ENCODE peak calls at places on chromosomes 5 and 9, in seven cellular contexts. One of them, this sample, is unnamed.

GRCh38 chr5:77718934-77719610 is 57.1 kb downstream of the TBCA start:
- DNase-seq in tibial artery: no peak
- DNase-seq in Panc1: no peak
- DNase-seq in lower lobe of right lung: no peak
- DNase-seq in HFF-Myc: no peak
- DNase-seq in CD8-positive, alpha-beta T cell: no peak
- DNase-seq in kidney: no peak
- DNase-seq in this sample: peak

GRCh38 chr5:43073597-43074546 is 33.8 kb upstream of the ANXA2R start:
- DNase-seq in kidney: no peak
- DNase-seq in Panc1: peak
- DNase-seq in tibial artery: no peak
- DNase-seq in lower lobe of right lung: no peak
- DNase-seq in HFF-Myc: no peak
- DNase-seq in CD8-positive, alpha-beta T cell: peak
- DNase-seq in this sample: no peak

GRCh38 chr5:133242221-133242835 is 190.5 kb downstream of the HSPA4 start:
- DNase-seq in tibial artery: no peak
- DNase-seq in Panc1: no peak
- DNase-seq in HFF-Myc: no peak
- DNase-seq in kidney: no peak
- DNase-seq in lower lobe of right lung: no peak
- DNase-seq in CD8-positive, alpha-beta T cell: no peak
- DNase-seq in this sample: peak

GRCh38 chr5:150142800-150143724 is 12.6 kb downstream of the PDGFRB start:
- DNase-seq in tibial artery: peak
- DNase-seq in CD8-positive, alpha-beta T cell: no peak
- DNase-seq in lower lobe of right lung: no peak
- DNase-seq in kidney: peak
- DNase-seq in Panc1: peak
- DNase-seq in HFF-Myc: no peak
- DNase-seq in this sample: no peak

GRCh38 chr5:41087461-41087860 is 16.3 kb upstream of the MROH2B start:
- DNase-seq in HFF-Myc: no peak
- DNase-seq in CD8-positive, alpha-beta T cell: no peak
- DNase-seq in kidney: no peak
- DNase-seq in tibial artery: no peak
- DNase-seq in lower lobe of right lung: no peak
- DNase-seq in Panc1: no peak
- DNase-seq in this sample: no peak

GRCh38 chr5:1190915-1191314 is 10.5 kb upstream of the SLC6A19 start:
- DNase-seq in tibial artery: no peak
- DNase-seq in lower lobe of right lung: peak
- DNase-seq in CD8-positive, alpha-beta T cell: no peak
- DNase-seq in HFF-Myc: no peak
- DNase-seq in Panc1: no peak
- DNase-seq in kidney: no peak
- DNase-seq in this sample: no peak

GRCh38 chr5:139637438-139638089 is 10.6 kb upstream of the CXXC5 start:
- DNase-seq in HFF-Myc: no peak
- DNase-seq in kidney: peak
- DNase-seq in tibial artery: peak
- DNase-seq in Panc1: no peak
- DNase-seq in lower lobe of right lung: peak
- DNase-seq in CD8-positive, alpha-beta T cell: peak
- DNase-seq in this sample: no peak

GRCh38 chr9:117485176-117485575 is 70.3 kb upstream of the ASTN2 start:
- DNase-seq in kidney: no peak
- DNase-seq in HFF-Myc: no peak
- DNase-seq in lower lobe of right lung: no peak
- DNase-seq in tibial artery: no peak
- DNase-seq in CD8-positive, alpha-beta T cell: no peak
- DNase-seq in Panc1: no peak
- DNase-seq in this sample: no peak

GRCh38 chr5:83714780-83715179 is 5.9 kb downstream of the HAPLN1 start:
- DNase-seq in CD8-positive, alpha-beta T cell: no peak
- DNase-seq in HFF-Myc: no peak
- DNase-seq in tibial artery: no peak
- DNase-seq in kidney: no peak
- DNase-seq in lower lobe of right lung: no peak
- DNase-seq in Panc1: no peak
- DNase-seq in this sample: no peak

GRCh38 chr5:36252722-36253340 is 11.1 kb upstream of the NADK2 start:
- DNase-seq in HFF-Myc: no peak
- DNase-seq in lower lobe of right lung: no peak
- DNase-seq in Panc1: no peak
- DNase-seq in kidney: no peak
- DNase-seq in tibial artery: no peak
- DNase-seq in CD8-positive, alpha-beta T cell: no peak
- DNase-seq in this sample: no peak

GRCh38 chr9:73441890-73442818 is 290.5 kb downstream of the ANXA1 start:
- DNase-seq in tibial artery: no peak
- DNase-seq in kidney: no peak
- DNase-seq in CD8-positive, alpha-beta T cell: no peak
- DNase-seq in HFF-Myc: no peak
- DNase-seq in Panc1: no peak
- DNase-seq in lower lobe of right lung: no peak
- DNase-seq in this sample: no peak

GRCh38 chr5:132473019-132473531 is 17.5 kb downstream of the IRF1 start:
- DNase-seq in HFF-Myc: no peak
- DNase-seq in Panc1: no peak
- DNase-seq in tibial artery: peak
- DNase-seq in kidney: peak
- DNase-seq in CD8-positive, alpha-beta T cell: peak
- DNase-seq in lower lobe of right lung: no peak
- DNase-seq in this sample: no peak

GRCh38 chr9:134215395-134215708 is 51.0 kb upstream of the RNU6ATAC start:
- DNase-seq in HFF-Myc: no peak
- DNase-seq in lower lobe of right lung: no peak
- DNase-seq in CD8-positive, alpha-beta T cell: no peak
- DNase-seq in kidney: no peak
- DNase-seq in tibial artery: no peak
- DNase-seq in Panc1: no peak
- DNase-seq in this sample: no peak

GRCh38 chr9:131138676-131139075 is 13.3 kb downstream of the NUP214 start:
- DNase-seq in lower lobe of right lung: no peak
- DNase-seq in Panc1: no peak
- DNase-seq in tibial artery: no peak
- DNase-seq in kidney: no peak
- DNase-seq in HFF-Myc: no peak
- DNase-seq in CD8-positive, alpha-beta T cell: no peak
- DNase-seq in this sample: no peak

GRCh38 chr9:130196643-130197042 is 24.4 kb downstream of the NCS1 start:
- DNase-seq in HFF-Myc: no peak
- DNase-seq in CD8-positive, alpha-beta T cell: no peak
- DNase-seq in tibial artery: no peak
- DNase-seq in kidney: no peak
- DNase-seq in Panc1: no peak
- DNase-seq in lower lobe of right lung: no peak
- DNase-seq in this sample: no peak

GRCh38 chr9:11868795-11869194 is 824.4 kb upstream of the TYRP1 start:
- DNase-seq in kidney: no peak
- DNase-seq in HFF-Myc: no peak
- DNase-seq in tibial artery: no peak
- DNase-seq in Panc1: no peak
- DNase-seq in lower lobe of right lung: no peak
- DNase-seq in CD8-positive, alpha-beta T cell: no peak
- DNase-seq in this sample: no peak

GRCh38 chr9:1429328-1429727 is 379.2 kb downstream of the DMRT2 start:
- DNase-seq in lower lobe of right lung: no peak
- DNase-seq in tibial artery: no peak
- DNase-seq in HFF-Myc: no peak
- DNase-seq in Panc1: no peak
- DNase-seq in CD8-positive, alpha-beta T cell: no peak
- DNase-seq in kidney: no peak
- DNase-seq in this sample: no peak

GRCh38 chr9:103089357-103089756 is 94.2 kb downstream of the CYLC2 start:
- DNase-seq in CD8-positive, alpha-beta T cell: no peak
- DNase-seq in kidney: no peak
- DNase-seq in Panc1: no peak
- DNase-seq in HFF-Myc: no peak
- DNase-seq in lower lobe of right lung: no peak
- DNase-seq in tibial artery: no peak
- DNase-seq in this sample: no peak

GRCh38 chr5:160287378-160288051 is 24.8 kb downstream of the CCNJL start:
- DNase-seq in HFF-Myc: no peak
- DNase-seq in CD8-positive, alpha-beta T cell: no peak
- DNase-seq in tibial artery: no peak
- DNase-seq in lower lobe of right lung: peak
- DNase-seq in Panc1: no peak
- DNase-seq in kidney: peak
- DNase-seq in this sample: no peak

GRCh38 chr5:131270809-131271208 is 7.0 kb downstream of the CDC42SE2 start:
- DNase-seq in HFF-Myc: no peak
- DNase-seq in CD8-positive, alpha-beta T cell: no peak
- DNase-seq in kidney: no peak
- DNase-seq in Panc1: no peak
- DNase-seq in lower lobe of right lung: no peak
- DNase-seq in tibial artery: no peak
- DNase-seq in this sample: no peak

GRCh38 chr9:69332067-69332685 is 7.2 kb downstream of the ENTREP1 start:
- DNase-seq in Panc1: no peak
- DNase-seq in kidney: no peak
- DNase-seq in tibial artery: no peak
- DNase-seq in lower lobe of right lung: no peak
- DNase-seq in CD8-positive, alpha-beta T cell: no peak
- DNase-seq in HFF-Myc: no peak
- DNase-seq in this sample: no peak

GRCh38 chr5:6961123-6961522 is 247.9 kb downstream of the TENT4A start:
- DNase-seq in HFF-Myc: no peak
- DNase-seq in CD8-positive, alpha-beta T cell: no peak
- DNase-seq in tibial artery: no peak
- DNase-seq in lower lobe of right lung: no peak
- DNase-seq in Panc1: no peak
- DNase-seq in kidney: no peak
- DNase-seq in this sample: no peak

DNA sequence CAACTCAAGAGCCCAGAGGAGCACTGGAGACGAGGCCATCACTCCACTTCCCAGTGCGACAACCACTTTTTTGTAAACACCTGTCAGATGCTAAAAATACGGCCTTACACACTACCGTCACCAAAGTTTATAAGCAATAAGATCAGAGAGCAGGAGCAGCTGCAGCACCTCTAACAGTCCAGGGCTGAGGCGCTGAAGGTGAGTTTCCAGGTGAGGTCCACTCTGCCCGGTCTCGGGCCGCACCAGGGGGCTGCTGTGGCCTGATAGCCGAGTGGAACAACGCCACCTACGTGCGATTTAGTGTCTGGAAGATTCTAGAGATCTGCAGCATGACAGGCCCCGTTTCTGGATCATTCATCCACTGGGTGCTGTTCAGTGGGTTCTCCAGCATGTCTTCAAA is 25.8 kb upstream of the CAMSAP1 start:
- DNase-seq in kidney: peak
- DNase-seq in tibial artery: no peak
- DNase-seq in lower lobe of right lung: no peak
- DNase-seq in HFF-Myc: no peak
- DNase-seq in Panc1: no peak
- DNase-seq in CD8-positive, alpha-beta T cell: no peak
- DNase-seq in this sample: no peak
- H3K4me3 ChIP-seq in kidney: no peak
- H3K4me3 ChIP-seq in tibial artery: no peak
- H3K4me3 ChIP-seq in lower lobe of right lung: no peak
- H3K4me3 ChIP-seq in HFF-Myc: no peak
- H3K4me3 ChIP-seq in Panc1: no peak
- H3K4me3 ChIP-seq in CD8-positive, alpha-beta T cell: no peak
- H3K4me3 ChIP-seq in this sample: no peak

DNA sequence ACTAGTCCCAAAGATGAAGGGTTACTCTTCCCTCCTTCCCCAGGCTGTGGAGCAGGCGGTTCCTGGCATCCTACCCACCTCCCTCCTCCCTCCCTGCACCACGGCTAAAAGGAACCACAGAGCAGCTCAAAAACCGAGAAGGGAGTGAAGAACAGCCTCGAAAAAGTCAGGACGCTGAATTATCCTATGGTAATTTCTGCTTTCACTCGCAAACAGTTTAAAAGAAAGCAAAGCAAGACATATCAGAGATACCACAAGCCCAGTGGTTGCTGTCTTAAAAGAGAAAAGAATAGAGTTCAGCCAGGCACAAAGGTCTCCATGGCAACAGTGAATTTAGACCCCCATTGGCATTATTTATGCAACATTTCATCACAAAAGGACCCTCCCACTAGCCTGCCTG is 315.4 kb downstream of the CTNND2 start:
- DNase-seq in Panc1: no peak
- DNase-seq in HFF-Myc: no peak
- DNase-seq in CD8-positive, alpha-beta T cell: no peak
- DNase-seq in tibial artery: no peak
- DNase-seq in kidney: no peak
- DNase-seq in lower lobe of right lung: no peak
- DNase-seq in this sample: no peak
- H3K4me3 ChIP-seq in Panc1: no peak
- H3K4me3 ChIP-seq in HFF-Myc: no peak
- H3K4me3 ChIP-seq in CD8-positive, alpha-beta T cell: no peak
- H3K4me3 ChIP-seq in tibial artery: no peak
- H3K4me3 ChIP-seq in kidney: no peak
- H3K4me3 ChIP-seq in lower lobe of right lung: no peak
- H3K4me3 ChIP-seq in this sample: no peak

DNA sequence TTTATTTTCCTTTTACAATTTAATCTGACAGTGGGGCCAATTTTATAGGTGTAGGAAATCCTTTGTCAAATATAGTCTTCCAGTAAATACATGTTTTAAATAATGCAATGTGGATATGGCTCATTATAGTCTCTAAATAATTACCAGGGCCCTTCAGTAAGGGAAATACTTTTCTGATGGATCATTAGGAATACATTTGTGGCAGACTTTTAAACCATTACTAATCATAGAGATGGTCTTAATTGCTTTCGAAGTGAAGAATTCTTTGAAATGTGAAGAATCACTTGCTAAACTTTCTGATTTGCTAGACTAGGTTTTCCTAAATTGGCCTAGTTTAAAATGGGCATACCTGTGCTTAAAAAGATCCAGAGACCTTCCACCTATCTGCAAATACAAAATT is 105.6 kb upstream of the ELL2 start:
- DNase-seq in tibial artery: no peak
- DNase-seq in lower lobe of right lung: no peak
- DNase-seq in Panc1: no peak
- DNase-seq in CD8-positive, alpha-beta T cell: no peak
- DNase-seq in HFF-Myc: no peak
- DNase-seq in kidney: no peak
- DNase-seq in this sample: no peak
- H3K4me3 ChIP-seq in tibial artery: no peak
- H3K4me3 ChIP-seq in lower lobe of right lung: no peak
- H3K4me3 ChIP-seq in Panc1: no peak
- H3K4me3 ChIP-seq in CD8-positive, alpha-beta T cell: no peak
- H3K4me3 ChIP-seq in HFF-Myc: no peak
- H3K4me3 ChIP-seq in kidney: no peak
- H3K4me3 ChIP-seq in this sample: no peak

GRCh38 chr9:21677834-21678233 is 124.6 kb upstream of the MTAP start:
- DNase-seq in tibial artery: no peak
- DNase-seq in CD8-positive, alpha-beta T cell: no peak
- DNase-seq in lower lobe of right lung: no peak
- DNase-seq in kidney: no peak
- DNase-seq in Panc1: peak
- DNase-seq in HFF-Myc: no peak
- DNase-seq in this sample: no peak
- H3K4me3 ChIP-seq in tibial artery: no peak
- H3K4me3 ChIP-seq in CD8-positive, alpha-beta T cell: no peak
- H3K4me3 ChIP-seq in lower lobe of right lung: no peak
- H3K4me3 ChIP-seq in kidney: no peak
- H3K4me3 ChIP-seq in Panc1: peak
- H3K4me3 ChIP-seq in HFF-Myc: no peak
- H3K4me3 ChIP-seq in this sample: no peak

GRCh38 chr5:128668921-128669320 is 130.9 kb upstream of the FBN2 start:
- DNase-seq in CD8-positive, alpha-beta T cell: no peak
- DNase-seq in tibial artery: no peak
- DNase-seq in HFF-Myc: no peak
- DNase-seq in Panc1: no peak
- DNase-seq in kidney: no peak
- DNase-seq in lower lobe of right lung: no peak
- DNase-seq in this sample: no peak
- H3K4me3 ChIP-seq in CD8-positive, alpha-beta T cell: no peak
- H3K4me3 ChIP-seq in tibial artery: no peak
- H3K4me3 ChIP-seq in HFF-Myc: no peak
- H3K4me3 ChIP-seq in Panc1: no peak
- H3K4me3 ChIP-seq in kidney: no peak
- H3K4me3 ChIP-seq in lower lobe of right lung: no peak
- H3K4me3 ChIP-seq in this sample: no peak

This sample was measured in GM12864.